ENCODE peak calls at places on chromosomes 5 and 9, in four cellular contexts. One of them, this sample, is unnamed. For H3K36me3, the result is how much of the 10 kb centered on the place peaks cover.

GRCh38 chr5:41770799-41771198 is 99.4 kb downstream of the OXCT1 start:
- DNase-seq in tibial nerve: no peak
- DNase-seq in bronchial epithelial cell: no peak
- DNase-seq in PC-9: no peak
- DNase-seq in this sample: no peak

GRCh38 chr9:92561374-92562329 is 25.9 kb upstream of the ECM2 start:
- DNase-seq in tibial nerve: no peak
- DNase-seq in bronchial epithelial cell: peak
- DNase-seq in PC-9: no peak
- DNase-seq in this sample: no peak

GRCh38 chr9:117021881-117022280 is 334.8 kb downstream of the TRIM32 start:
- DNase-seq in tibial nerve: no peak
- DNase-seq in bronchial epithelial cell: peak
- DNase-seq in PC-9: no peak
- DNase-seq in this sample: no peak

GRCh38 chr9:72597181-72597517 is 75.7 kb downstream of the TMC1 start:
- DNase-seq in tibial nerve: no peak
- DNase-seq in bronchial epithelial cell: no peak
- DNase-seq in PC-9: no peak
- DNase-seq in this sample: no peak

GRCh38 chr9:268616-269015 is 54.0 kb downstream of the DOCK8 start:
- DNase-seq in tibial nerve: no peak
- DNase-seq in bronchial epithelial cell: no peak
- DNase-seq in PC-9: no peak
- DNase-seq in this sample: no peak

GRCh38 chr9:97501177-97501971 is at the start of gene TMOD1:
- DNase-seq in tibial nerve: peak
- DNase-seq in bronchial epithelial cell: no peak
- DNase-seq in PC-9: peak
- DNase-seq in this sample: no peak

GRCh38 chr5:38755171-38755570 is 90.6 kb upstream of the OSMR start:
- DNase-seq in tibial nerve: no peak
- DNase-seq in bronchial epithelial cell: peak
- DNase-seq in PC-9: no peak
- DNase-seq in this sample: no peak

GRCh38 chr9:27356446-27356845 is 59.5 kb upstream of the EQTN start:
- DNase-seq in tibial nerve: no peak
- DNase-seq in bronchial epithelial cell: no peak
- DNase-seq in PC-9: no peak
- DNase-seq in this sample: no peak

GRCh38 chr9:10835791-10836463 is 223.1 kb upstream of the PTPRD start:
- DNase-seq in tibial nerve: no peak
- DNase-seq in bronchial epithelial cell: no peak
- DNase-seq in PC-9: no peak
- DNase-seq in this sample: no peak

GRCh38 chr9:119639287-119639955 is 270.2 kb upstream of the BRINP1 start:
- DNase-seq in tibial nerve: no peak
- DNase-seq in bronchial epithelial cell: peak
- DNase-seq in PC-9: no peak
- DNase-seq in this sample: no peak

GRCh38 chr9:4828776-4829175 is 36.0 kb downstream of the RCL1 start:
- DNase-seq in tibial nerve: no peak
- DNase-seq in bronchial epithelial cell: no peak
- DNase-seq in PC-9: no peak
- DNase-seq in this sample: no peak

GRCh38 chr5:175387144-175387543 is 56.8 kb downstream of the DRD1 start:
- DNase-seq in tibial nerve: no peak
- DNase-seq in bronchial epithelial cell: no peak
- DNase-seq in PC-9: no peak
- DNase-seq in this sample: no peak

GRCh38 chr9:7983361-7983974 is 183.9 kb upstream of the DMAC1 start:
- DNase-seq in tibial nerve: no peak
- DNase-seq in bronchial epithelial cell: no peak
- DNase-seq in PC-9: no peak
- DNase-seq in this sample: no peak

GRCh38 chr5:8097146-8097545 is 228.2 kb downstream of the MTRR start:
- DNase-seq in tibial nerve: no peak
- DNase-seq in bronchial epithelial cell: no peak
- DNase-seq in PC-9: no peak
- DNase-seq in this sample: no peak

GRCh38 chr9:75937859-75938258 is 47.4 kb downstream of the PCSK5 start:
- DNase-seq in tibial nerve: no peak
- DNase-seq in bronchial epithelial cell: no peak
- DNase-seq in PC-9: no peak
- DNase-seq in this sample: no peak

GRCh38 chr9:72442212-72442607 is 77.2 kb upstream of the ZFAND5 start:
- DNase-seq in tibial nerve: no peak
- DNase-seq in bronchial epithelial cell: peak
- DNase-seq in PC-9: peak
- DNase-seq in this sample: no peak

GRCh38 chr5:90834711-90835110 is 276.1 kb downstream of the ADGRV1 start:
- DNase-seq in tibial nerve: no peak
- DNase-seq in bronchial epithelial cell: no peak
- DNase-seq in PC-9: no peak
- DNase-seq in this sample: no peak
- H3K36me3 ChIP-seq in tibial nerve: under half
- H3K36me3 ChIP-seq in bronchial epithelial cell: under half
- H3K36me3 ChIP-seq in PC-9: under half
- H3K36me3 ChIP-seq in this sample: under half

GRCh38 chr9:113269355-113269754 is 6.0 kb downstream of the CDC26 start:
- DNase-seq in tibial nerve: no peak
- DNase-seq in bronchial epithelial cell: no peak
- DNase-seq in PC-9: no peak
- DNase-seq in this sample: no peak
- H3K36me3 ChIP-seq in tibial nerve: half or more
- H3K36me3 ChIP-seq in bronchial epithelial cell: under half
- H3K36me3 ChIP-seq in PC-9: under half
- H3K36me3 ChIP-seq in this sample: under half

DNA sequence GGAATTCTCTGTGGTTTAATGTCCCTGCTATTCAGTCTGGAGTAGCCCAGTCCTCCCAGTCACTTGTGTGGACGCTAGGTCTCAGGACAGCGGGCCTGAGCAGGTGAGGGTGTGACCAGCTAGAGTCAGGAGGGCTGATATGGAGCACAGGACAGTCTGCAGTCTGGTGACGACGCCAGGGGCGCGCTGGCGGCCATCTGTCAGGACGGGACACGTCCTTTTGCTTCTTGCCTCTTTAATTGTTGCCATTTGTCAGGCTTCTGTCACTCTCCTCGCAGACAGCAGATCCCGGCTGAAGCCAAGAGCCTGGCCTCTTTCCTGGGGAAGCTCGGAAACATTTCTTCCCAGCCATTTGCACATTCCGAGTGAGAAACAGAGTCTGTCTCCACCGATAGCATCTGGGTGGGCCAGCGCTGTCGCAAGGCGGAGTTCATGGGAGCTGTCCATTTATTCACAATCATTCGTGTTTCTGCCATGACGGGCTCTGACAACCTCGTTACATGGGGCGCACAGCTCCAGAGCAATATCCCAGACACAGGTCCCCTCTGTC is 105.5 kb upstream of the FCN2 start:
- DNase-seq in tibial nerve: no peak
- DNase-seq in bronchial epithelial cell: no peak
- DNase-seq in PC-9: no peak
- DNase-seq in this sample: no peak
- H3K36me3 ChIP-seq in tibial nerve: half or more
- H3K36me3 ChIP-seq in bronchial epithelial cell: under half
- H3K36me3 ChIP-seq in PC-9: under half
- H3K36me3 ChIP-seq in this sample: under half

DNA sequence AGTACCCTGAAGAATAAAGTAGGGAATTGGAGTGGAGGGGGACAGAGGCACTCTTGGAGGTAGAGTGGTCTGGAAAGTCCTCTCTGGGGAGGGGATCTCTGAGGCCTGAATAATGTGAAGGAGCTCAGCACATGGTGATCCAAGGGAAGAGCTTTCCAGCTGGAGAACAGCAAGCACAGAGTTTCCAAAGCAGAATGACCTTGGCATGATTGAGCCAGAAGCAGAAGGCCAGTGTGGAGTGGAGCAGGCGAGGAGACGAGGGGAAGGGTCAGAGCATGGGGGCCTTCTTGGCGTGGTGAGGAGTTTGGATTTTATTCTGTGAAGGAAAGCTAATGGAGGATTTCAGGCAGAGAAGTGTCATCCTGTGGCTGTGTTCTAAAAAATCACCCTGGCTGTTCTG is 8.3 kb downstream of the PCBD2 start:
- DNase-seq in tibial nerve: no peak
- DNase-seq in bronchial epithelial cell: no peak
- DNase-seq in PC-9: no peak
- DNase-seq in this sample: no peak
- H3K36me3 ChIP-seq in tibial nerve: half or more
- H3K36me3 ChIP-seq in bronchial epithelial cell: under half
- H3K36me3 ChIP-seq in PC-9: under half
- H3K36me3 ChIP-seq in this sample: under half

DNA sequence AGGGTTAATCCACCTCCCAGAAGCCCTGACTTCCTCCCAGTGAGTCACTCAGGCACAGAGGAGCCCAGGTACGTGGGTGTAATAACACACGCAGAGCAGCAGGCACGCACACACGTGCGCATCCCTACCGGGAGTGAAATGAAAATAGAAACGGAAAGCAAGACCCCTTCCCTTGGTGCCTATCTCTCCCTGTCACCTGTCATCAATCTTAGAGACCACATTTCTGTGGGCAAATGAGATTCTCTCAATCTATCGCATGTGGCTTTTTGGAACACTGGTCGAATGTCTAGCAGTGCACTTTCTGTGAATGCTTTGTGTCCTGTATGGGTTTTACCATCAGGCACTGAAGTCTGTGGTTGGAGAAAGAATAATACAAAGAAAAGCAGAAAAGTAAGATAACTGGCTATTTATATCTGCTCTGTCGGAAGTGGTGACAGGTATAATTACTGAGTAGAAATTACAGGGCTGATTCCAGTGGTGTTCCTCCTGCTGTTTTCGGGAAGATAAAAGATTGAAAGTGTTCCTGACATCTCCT is 137.7 kb upstream of the GRIA1 start:
- DNase-seq in tibial nerve: no peak
- DNase-seq in bronchial epithelial cell: peak
- DNase-seq in PC-9: no peak
- DNase-seq in this sample: no peak
- H3K36me3 ChIP-seq in tibial nerve: under half
- H3K36me3 ChIP-seq in bronchial epithelial cell: under half
- H3K36me3 ChIP-seq in PC-9: under half
- H3K36me3 ChIP-seq in this sample: under half

DNA sequence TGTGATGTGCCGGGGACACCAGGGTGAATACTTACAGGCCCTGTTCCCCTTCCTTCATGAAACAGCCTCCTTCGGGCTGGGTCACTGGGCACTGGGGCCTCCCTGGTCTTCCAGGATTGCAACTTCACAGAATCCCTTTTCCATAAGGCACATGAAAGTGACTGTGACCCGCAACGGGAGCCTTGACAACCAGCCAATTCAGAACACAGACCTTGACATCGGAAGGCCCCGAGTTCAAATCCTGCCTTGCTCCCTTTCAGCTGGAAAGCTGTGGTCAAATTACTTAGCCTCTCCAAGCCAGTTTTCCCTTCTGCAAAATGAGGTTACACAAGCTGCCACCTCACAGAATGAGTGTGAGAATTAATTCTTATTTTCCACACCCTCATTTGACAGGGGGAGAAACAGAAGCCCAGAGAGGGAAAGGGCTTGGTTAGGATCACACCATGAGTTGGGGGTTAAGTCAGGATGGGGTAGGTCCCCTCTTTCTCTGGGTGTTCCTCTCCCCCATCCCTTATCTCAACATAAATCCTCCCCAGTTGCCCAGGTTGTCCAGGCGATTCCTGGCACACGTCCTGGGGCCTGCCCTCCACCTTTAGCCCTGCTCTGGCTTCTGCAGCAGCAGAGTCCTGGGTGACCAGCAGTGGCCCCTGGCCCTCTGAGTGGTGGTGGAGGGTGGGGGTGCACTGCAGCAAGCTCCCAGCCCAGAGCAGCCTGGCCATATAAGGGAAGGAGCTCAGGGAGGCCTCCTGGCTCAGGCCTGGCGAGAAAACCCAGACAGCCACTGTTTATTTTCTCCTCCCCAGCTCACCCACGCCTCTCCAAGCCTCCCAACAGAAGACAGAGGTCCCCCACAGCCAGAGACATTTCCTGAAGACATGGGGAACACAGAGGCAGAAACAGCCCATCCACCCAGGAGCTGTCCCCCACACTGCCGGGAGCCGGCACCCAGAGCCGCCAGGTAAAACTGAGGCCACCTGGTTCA is 44.5 kb upstream of the IL17B start:
- DNase-seq in tibial nerve: no peak
- DNase-seq in bronchial epithelial cell: no peak
- DNase-seq in PC-9: no peak
- DNase-seq in this sample: no peak
- H3K36me3 ChIP-seq in tibial nerve: under half
- H3K36me3 ChIP-seq in bronchial epithelial cell: under half
- H3K36me3 ChIP-seq in PC-9: under half
- H3K36me3 ChIP-seq in this sample: half or more

GRCh38 chr9:124854822-124855221 is 1.6 kb downstream of the WDR38 start:
- DNase-seq in tibial nerve: no peak
- DNase-seq in bronchial epithelial cell: no peak
- DNase-seq in PC-9: no peak
- DNase-seq in this sample: no peak
- H3K36me3 ChIP-seq in tibial nerve: under half
- H3K36me3 ChIP-seq in bronchial epithelial cell: under half
- H3K36me3 ChIP-seq in PC-9: under half
- H3K36me3 ChIP-seq in this sample: under half

GRCh38 chr9:36011379-36011778 is 25.3 kb upstream of the RECK start:
- DNase-seq in tibial nerve: no peak
- DNase-seq in bronchial epithelial cell: peak
- DNase-seq in PC-9: no peak
- DNase-seq in this sample: no peak
- H3K36me3 ChIP-seq in tibial nerve: under half
- H3K36me3 ChIP-seq in bronchial epithelial cell: under half
- H3K36me3 ChIP-seq in PC-9: under half
- H3K36me3 ChIP-seq in this sample: under half

GRCh38 chr9:133050781-133051180 is 11.0 kb upstream of the CEL start:
- DNase-seq in tibial nerve: no peak
- DNase-seq in bronchial epithelial cell: no peak
- DNase-seq in PC-9: no peak
- DNase-seq in this sample: no peak
- H3K36me3 ChIP-seq in tibial nerve: half or more
- H3K36me3 ChIP-seq in bronchial epithelial cell: under half
- H3K36me3 ChIP-seq in PC-9: under half
- H3K36me3 ChIP-seq in this sample: under half

This sample was measured in thoracic aorta.